ENCODE peak calls at places on chromosomes 6 and 20, in five cellular contexts. I, X, L, Y and U are unnamed samples.

GRCh38 chr6:41181566-41181965 is 18.6 kb upstream of the TREM2 start:
- DNase-seq in I (no peak), X (no peak), L (peak; percentile 51), Y (no peak), U (no peak)

GRCh38 chr6:84738996-84739865 is 25.2 kb downstream of the TBX18 start:
- DNase-seq in I (no peak), X (no peak), L (peak; percentile 88), Y (no peak), U (no peak)

GRCh38 chr6:109060585-109060984 is 34.1 kb downstream of the SESN1 start:
- DNase-seq in I (no peak), X (no peak), L (no peak), Y (no peak), U (no peak)

GRCh38 chr6:116616757-116617093 is 446 bp downstream of the RSPH4A start:
- DNase-seq in I (no peak), X (no peak), L (no peak), Y (peak; percentile 21), U (no peak)

GRCh38 chr6:105793132-105793531 is 293.0 kb upstream of the PRDM1 start:
- DNase-seq in I (no peak), X (no peak), L (no peak), Y (no peak), U (no peak)

GRCh38 chr6:169296170-169296569 is 42.5 kb upstream of the THBS2 start:
- DNase-seq in I (no peak), X (no peak), L (peak; percentile 60), Y (no peak), U (no peak)

GRCh38 chr6:170456334-170456733 is 96.8 kb downstream of the PSMB1 start:
- DNase-seq in I (no peak), X (no peak), L (no peak), Y (no peak), U (no peak)

GRCh38 chr6:111898452-111898851 is 25.2 kb upstream of the FYN start:
- DNase-seq in I (no peak), X (no peak), L (no peak), Y (no peak), U (no peak)

GRCh38 chr6:154276810-154277577 is 79.6 kb downstream of the IPCEF1 start:
- DNase-seq in I (no peak), X (no peak), L (no peak), Y (no peak), U (no peak)

GRCh38 chr6:144797881-144798589 is 512.9 kb downstream of the UTRN start:
- DNase-seq in I (no peak), X (no peak), L (peak; percentile 16), Y (no peak), U (no peak)

GRCh38 chr20:49775229-49775693 is 37.4 kb upstream of the SLC9A8 start:
- DNase-seq in I (no peak), X (no peak), L (peak; percentile 75), Y (peak; percentile 78), U (no peak)

GRCh38 chr6:158255974-158256601 is 56.2 kb upstream of the TULP4 start:
- DNase-seq in I (no peak), X (no peak), L (no peak), Y (no peak), U (no peak)

GRCh38 chr20:8404912-8405635 is 273.0 kb downstream of the PLCB1 start:
- DNase-seq in I (no peak), X (no peak), L (no peak), Y (no peak), U (no peak)

GRCh38 chr20:7754102-7754501 is 186.2 kb downstream of the HAO1 start:
- DNase-seq in I (no peak), X (no peak), L (no peak), Y (no peak), U (no peak)

GRCh38 chr6:42314571-42314950 is 96.9 kb upstream of the MRPS10 start:
- DNase-seq in I (no peak), X (no peak), L (no peak), Y (no peak), U (no peak)

GRCh38 chr20:57589123-57589727 is 28.3 kb downstream of the PCK1 start:
- DNase-seq in I (no peak), X (no peak), L (no peak), Y (no peak), U (no peak)

GRCh38 chr6:22727709-22728108 is 158.3 kb downstream of the HDGFL1 start:
- DNase-seq in I (no peak), X (no peak), L (no peak), Y (no peak), U (no peak)

GRCh38 chr6:45697605-45698004 is 318.1 kb downstream of the CLIC5 start:
- DNase-seq in I (no peak), X (no peak), L (peak; percentile 94), Y (no peak), U (no peak)

GRCh38 chr20:48149887-48150286 is 364.6 kb upstream of the SULF2 start:
- DNase-seq in I (no peak), X (no peak), L (no peak), Y (no peak), U (no peak)

GRCh38 chr20:20085071-20085470 is 32.7 kb downstream of the CFAP61 start:
- DNase-seq in I (no peak), X (no peak), L (no peak), Y (no peak), U (no peak)

GRCh38 chr6:157468574-157468973 is 87.6 kb downstream of the ZDHHC14 start:
- DNase-seq in I (no peak), X (no peak), L (no peak), Y (no peak), U (no peak)

GRCh38 chr6:136866872-136867416 is 44.6 kb downstream of the PEX7 start:
- DNase-seq in I (no peak), X (no peak), L (no peak), Y (no peak), U (no peak)